ENCODE peak calls at places on chromosomes 6 and 20, in ten cellular contexts. T, M, Y, K, I, S, G, N, X and D are unnamed samples.

GRCh38 chr6:16238057-16238657 is at the start of gene GMPR:
- DNase-seq in Y (peak), N (peak), I (peak), T (peak), S (peak), K (peak), X (peak), G (no peak), M (peak), D (no peak)

GRCh38 chr6:5905431-5906339 is 101.0 kb downstream of the NRN1 start:
- DNase-seq in G (no peak), K (no peak), Y (no peak), S (peak), I (peak), M (no peak), X (peak), N (peak), T (no peak), D (peak)

GRCh38 chr6:1087112-1087843 is 224.6 kb upstream of the FOXQ1 start:
- DNase-seq in Y (no peak), X (no peak), S (no peak), K (no peak), M (no peak), G (no peak), N (no peak), T (no peak), I (no peak), D (no peak)

GRCh38 chr6:158703840-158704822 is 54.3 kb downstream of the SYTL3 start:
- DNase-seq in K (peak), I (peak), X (peak), N (peak), S (peak), G (peak), T (peak), M (peak), Y (peak), D (peak)

GRCh38 chr20:19249515-19249914 is 37.1 kb downstream of the SLC24A3 start:
- DNase-seq in Y (no peak), G (no peak), X (no peak), M (no peak), I (no peak), S (no peak), N (no peak), K (no peak), T (no peak), D (no peak)

GRCh38 chr6:133553652-133554051 is 312.5 kb downstream of the EYA4 start:
- DNase-seq in M (no peak), T (peak), K (no peak), G (peak), N (peak), X (peak), Y (no peak), I (peak), S (peak), D (no peak)

GRCh38 chr6:35710241-35710847 is 21.6 kb upstream of the FKBP5 start:
- DNase-seq in S (no peak), I (no peak), M (no peak), T (no peak), K (no peak), Y (no peak), G (no peak), N (no peak), X (no peak), D (peak)

GRCh38 chr20:62284448-62284847 is 18.3 kb upstream of the ADRM1 start:
- DNase-seq in G (no peak), Y (no peak), K (no peak), X (no peak), N (no peak), I (no peak), M (no peak), S (no peak), T (no peak), D (no peak)

GRCh38 chr6:7140631-7141366 is 33.0 kb downstream of the RREB1 start:
- DNase-seq in N (peak), X (peak), S (peak), I (peak), G (peak), Y (peak), T (peak), K (peak), M (peak), D (peak)